ENCODE peak calls at places on chromosomes 7 and 10, in four cellular contexts. X, T, D and C are unnamed samples.

GRCh38 chr7:23893942-23894890 is 184.2 kb downstream of the STK31 start:
- DNase-seq in X (no peak), D (no peak), T (no peak), C (no peak)

GRCh38 chr7:114048386-114049235 is 129.8 kb upstream of the PPP1R3A start:
- DNase-seq in X (no peak), T (no peak), D (peak), C (no peak)

GRCh38 chr7:40177071-40177470 is 42.3 kb downstream of the SUGCT start:
- DNase-seq in D (no peak), T (no peak), X (no peak), C (no peak)

GRCh38 chr10:102644066-102644645 is at the start of gene TRIM8:
- DNase-seq in D (peak), T (peak), X (peak), C (no peak)

GRCh38 chr10:86253171-86254072 is 113.2 kb downstream of the GRID1 start:
- DNase-seq in T (no peak), D (no peak), X (peak), C (no peak)

GRCh38 chr10:89224697-89225443 is 17.8 kb upstream of the CH25H start:
- DNase-seq in T (peak), X (no peak), D (no peak), C (no peak)

GRCh38 chr10:120115959-120116358 is 223.4 kb downstream of the SEC23IP start:
- DNase-seq in X (no peak), D (no peak), T (no peak), C (no peak)

GRCh38 chr7:120554960-120555571 is 282.1 kb downstream of the KCND2 start:
- DNase-seq in D (peak), X (no peak), T (peak), C (peak)

GRCh38 chr10:132360766-132361447 is 28.9 kb downstream of the LRRC27 start:
- DNase-seq in T (peak), D (peak), X (peak), C (no peak)

GRCh38 chr7:12888727-12889126 is 201.3 kb downstream of the ARL4A start:
- DNase-seq in X (no peak), D (no peak), T (no peak), C (no peak)

GRCh38 chr10:37222046-37222445 is 96.6 kb downstream of the ANKRD30A start:
- DNase-seq in T (no peak), X (no peak), D (no peak), C (no peak)

GRCh38 chr10:50554381-50554994 is 69.3 kb downstream of the SGMS1 start:
- DNase-seq in X (no peak), T (no peak), D (no peak), C (no peak)

GRCh38 chr7:50364645-50365044 is 60.1 kb downstream of the IKZF1 start:
- DNase-seq in X (no peak), T (no peak), D (no peak), C (no peak)

GRCh38 chr7:117816727-117817126 is 56.5 kb downstream of the CTTNBP2 start:
- DNase-seq in X (no peak), D (no peak), T (no peak), C (no peak)

GRCh38 chr10:31820794-31821369 is 107.7 kb downstream of the ARHGAP12 start:
- DNase-seq in X (no peak), T (no peak), D (no peak), C (no peak)

GRCh38 chr7:27133409-27134157 is 3.0 kb upstream of the HOXA4 start:
- DNase-seq in T (no peak), X (no peak), D (no peak), C (no peak)

GRCh38 chr7:73892003-73892975 is 31.3 kb downstream of the TMEM270 start:
- DNase-seq in X (no peak), D (no peak), T (peak), C (no peak)

GRCh38 chr7:155298288-155298833 is 683 bp downstream of the INSIG1 start:
- DNase-seq in X (no peak), T (no peak), D (no peak), C (no peak)

GRCh38 chr10:60040003-60040662 is 133.8 kb upstream of the CCDC6 start:
- DNase-seq in X (no peak), D (no peak), T (no peak), C (no peak)

GRCh38 chr10:79376751-79377556 is 29.7 kb downstream of the PPIF start:
- DNase-seq in D (no peak), X (peak), T (no peak), C (no peak)

GRCh38 chr7:114818501-114818900 is 103.4 kb upstream of the MDFIC start:
- DNase-seq in T (no peak), X (no peak), D (no peak), C (no peak)

GRCh38 chr7:149175150-149175549 is 20.2 kb upstream of the ZNF282 start:
- DNase-seq in T (no peak), X (no peak), D (no peak), C (no peak)

GRCh38 chr10:43041422-43042342 is 35.2 kb upstream of the RET start:
- DNase-seq in T (no peak), X (peak), D (no peak), C (no peak)

GRCh38 chr10:109726473-109726872 is 196.8 kb downstream of the XPNPEP1 start:
- DNase-seq in D (no peak), T (no peak), X (no peak), C (no peak)

GRCh38 chr10:77300682-77301081 is 336.9 kb downstream of the KCNMA1 start:
- DNase-seq in T (no peak), D (no peak), X (no peak), C (no peak)

GRCh38 chr7:134371536-134371935 is 54.8 kb upstream of the SLC35B4 start:
- DNase-seq in X (no peak), D (no peak), T (no peak), C (no peak)

GRCh38 chr10:18238875-18239485 is 98.8 kb downstream of the CACNB2 start:
- DNase-seq in X (no peak), D (peak), T (no peak), C (no peak)
- TF ChIP-seq CTCF in X (peak), D (peak), T (peak), C (peak)

GRCh38 chr7:42292991-42293521 is 56.0 kb upstream of the GLI3 start:
- DNase-seq in T (peak), D (no peak), X (no peak), C (no peak)
- H3K4me3 ChIP-seq in T (no peak), D (no peak), X (no peak), C (no peak)

GRCh38 chr10:71984798-71985388 is 20.7 kb downstream of the CHST3 start:
- DNase-seq in D (no peak), X (peak), T (no peak), C (no peak)

GRCh38 chr10:71982269-71983178 is 18.3 kb downstream of the CHST3 start:
- DNase-seq in T (no peak), X (peak), D (no peak), C (no peak)

GRCh38 chr10:71981868-71982230 is 17.7 kb downstream of the CHST3 start:
- DNase-seq in D (no peak), T (no peak), X (peak), C (no peak)

GRCh38 chr10:71984126-71984797 is 20.1 kb downstream of the CHST3 start:
- DNase-seq in D (no peak), T (no peak), X (peak), C (no peak)

GRCh38 chr10:71985542-71986250 is 21.5 kb downstream of the CHST3 start:
- DNase-seq in X (no peak), D (no peak), T (no peak), C (peak)
- TF ChIP-seq CTCF in X (no peak), D (no peak), T (no peak), C (no peak)

GRCh38 chr7:144454-144826 is 47.9 kb upstream of the FAM20C start:
- DNase-seq in X (no peak), D (no peak), T (no peak), C (no peak)
- H3K4me3 ChIP-seq in X (no peak), D (no peak), T (no peak), C (no peak)

DNA sequence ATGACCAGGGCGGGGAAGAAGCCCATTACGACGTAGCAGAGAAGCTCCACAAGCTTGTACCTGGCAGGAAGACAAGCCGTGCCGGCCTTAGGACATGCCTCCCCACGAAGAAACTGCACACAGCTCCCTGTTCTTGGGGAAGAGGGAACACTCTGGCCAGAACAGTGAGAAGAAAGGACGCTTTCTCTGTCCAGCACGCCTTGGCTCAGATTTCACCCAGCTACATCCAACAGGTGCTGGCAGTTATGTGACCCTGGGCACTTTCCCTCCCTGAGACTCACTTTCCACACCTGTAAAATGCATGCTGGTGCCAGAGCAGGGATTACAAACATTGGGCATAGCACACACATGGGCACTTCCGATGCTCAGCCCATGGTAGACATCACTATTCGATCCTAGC is 26.4 kb upstream of the RADIL start:
- DNase-seq in T (no peak), X (no peak), D (no peak), C (no peak)
- TF ChIP-seq CTCF in T (no peak), X (no peak), D (no peak), C (no peak)

GRCh38 chr10:55630491-55631056 is 730.5 kb downstream of the ZWINT start:
- DNase-seq in D (no peak), T (no peak), X (peak), C (no peak)
- H3K4me3 ChIP-seq in D (no peak), T (peak), X (peak), C (no peak)

GRCh38 chr10:22222236-22223190 is 4.7 kb upstream of the EBLN1 start:
- DNase-seq in D (no peak), T (no peak), X (no peak), C (no peak)
- TF ChIP-seq CTCF in D (no peak), T (no peak), X (no peak), C (no peak)

DNA sequence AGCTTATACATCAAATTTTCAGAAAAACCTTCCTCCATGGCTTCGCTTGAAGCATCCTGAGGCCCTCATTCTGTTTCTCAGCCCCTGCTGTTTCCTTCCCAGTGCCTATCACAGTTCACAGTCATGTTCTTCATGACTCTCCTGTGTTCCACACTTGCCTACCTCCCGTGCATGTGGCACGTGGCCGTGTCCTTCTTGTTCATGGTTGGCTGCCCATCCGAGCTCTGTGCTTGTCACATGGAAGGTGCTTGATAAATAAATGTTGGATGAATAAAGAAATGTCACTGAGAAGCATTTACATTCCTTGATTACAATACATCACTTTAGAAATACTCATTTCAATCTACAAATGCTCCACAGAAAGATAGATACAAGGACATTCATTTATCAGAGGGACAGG is 23.7 kb upstream of the EGFR start:
- DNase-seq in T (no peak), X (no peak), D (no peak), C (no peak)
- H3K4me3 ChIP-seq in T (no peak), X (no peak), D (no peak), C (no peak)